ENCODE peak calls at places on chromosomes 13 and 19, in ten cellular contexts. F is endothelial cell of umbilical vein, W is neural crest cell, Q is GM12878, T is right atrium auricular region, D is progenitor cell of endocrine pancreas, H is AG04450, M is nephron progenitor cell, C is suprapubic skin, V is psoas muscle. O is an unnamed sample.

GRCh38 chr13:33286143-33286542 is 588 bp upstream of the STARD13 start:
- DNase-seq in D (no peak), C (no peak), T (no peak), F (no peak), W (no peak), M (no peak), H (no peak), Q (no peak), V (no peak), O (no peak)

GRCh38 chr19:13055213-13056051 is 47.2 kb downstream of the LYL1 start:
- DNase-seq in V (peak), T (peak), W (no peak), F (peak), Q (no peak), D (no peak), H (peak), C (peak), M (peak), O (no peak)

GRCh38 chr13:51590966-51591627 is 6.8 kb downstream of the WDFY2 start:
- DNase-seq in F (peak), M (no peak), T (no peak), W (no peak), Q (no peak), H (peak), C (no peak), D (no peak), V (no peak), O (no peak)

GRCh38 chr13:32415019-32415418 is 12.9 kb downstream of the N4BP2L1 start:
- DNase-seq in F (no peak), V (no peak), T (no peak), D (no peak), W (no peak), Q (no peak), C (no peak), M (no peak), H (no peak), O (no peak)

GRCh38 chr19:31214086-31214485 is 135.2 kb downstream of the TSHZ3 start:
- DNase-seq in W (no peak), Q (no peak), V (peak), M (no peak), T (peak), F (peak), C (peak), D (no peak), H (peak), O (no peak)

GRCh38 chr13:46378411-46378810 is 8.6 kb downstream of the RUBCNL start:
- DNase-seq in D (no peak), T (no peak), W (no peak), V (no peak), Q (no peak), H (no peak), C (no peak), F (no peak), M (no peak), O (no peak)

GRCh38 chr13:50376895-50377575 is 361.8 kb downstream of the KCNRG start:
- DNase-seq in W (no peak), D (no peak), T (no peak), Q (no peak), C (no peak), H (no peak), M (no peak), V (no peak), F (no peak), O (no peak)

GRCh38 chr13:49877629-49878218 is 58.4 kb downstream of the SPRYD7 start:
- DNase-seq in W (no peak), M (no peak), T (no peak), D (no peak), V (no peak), C (no peak), Q (no peak), H (no peak), F (no peak), O (no peak)

GRCh38 chr19:20247016-20247683 is 80.1 kb downstream of the ZNF486 start:
- DNase-seq in D (peak), T (no peak), M (peak), F (no peak), W (peak), H (no peak), C (no peak), V (no peak), Q (no peak), O (no peak)

DNA sequence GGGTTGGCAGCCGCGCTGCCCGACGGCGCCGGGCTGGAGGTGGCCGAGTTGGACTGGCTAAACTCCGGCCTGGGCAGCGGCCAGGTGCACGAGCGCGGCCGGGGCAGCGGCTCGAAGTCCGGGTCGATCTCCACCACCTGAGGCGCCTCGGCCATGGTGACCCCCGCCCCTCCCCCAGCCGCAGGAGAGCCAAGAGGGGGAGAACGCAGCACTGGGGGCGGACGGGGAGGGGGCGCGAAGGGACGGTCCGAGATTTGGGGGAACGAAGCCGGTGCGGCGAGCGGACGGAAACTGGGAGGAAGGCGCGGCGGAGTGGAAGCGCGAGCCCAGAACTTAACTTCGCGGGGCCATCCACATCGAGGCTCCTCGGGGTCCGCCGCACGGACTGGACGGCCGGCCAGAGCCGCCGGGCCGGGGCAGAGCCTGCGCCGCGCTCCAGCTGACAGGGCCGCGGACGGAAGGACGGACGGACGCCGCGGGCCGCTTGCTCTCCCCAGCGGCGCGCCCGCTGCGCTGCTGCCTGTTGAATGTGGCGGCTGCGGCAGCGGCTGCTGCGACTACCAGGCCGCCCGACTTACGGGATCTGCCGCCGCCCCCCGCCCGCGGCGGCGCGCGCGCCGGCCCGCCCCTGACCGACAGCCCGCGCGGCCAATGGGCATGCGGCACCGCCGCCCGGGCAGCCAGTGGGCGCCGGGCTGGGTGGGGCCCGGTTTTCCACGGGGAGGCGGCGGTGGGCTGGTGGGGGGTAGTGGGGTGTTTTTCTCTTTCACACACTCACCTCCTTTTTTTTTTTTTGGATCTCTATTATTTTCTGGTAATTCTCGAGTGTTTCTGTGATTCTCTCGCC is at the start of gene FOXO1:
- DNase-seq in C (peak), F (peak), T (peak), W (peak), M (peak), D (peak), Q (no peak), V (peak), H (peak), O (peak)
- TF ChIP-seq CTCF in C (no peak), F (no peak), T (no peak), W (no peak), M (no peak), D (no peak), Q (peak), V (peak), H (no peak), O (no peak)

GRCh38 chr19:23439623-23440022 is 44.4 kb upstream of the ZNF91 start:
- DNase-seq in T (no peak), D (no peak), F (no peak), V (no peak), W (no peak), M (no peak), Q (no peak), C (no peak), H (no peak), O (no peak)
- TF ChIP-seq CTCF in T (no peak), D (no peak), F (no peak), V (peak), W (peak), M (no peak), Q (no peak), C (no peak), H (peak), O (no peak)

GRCh38 chr13:20342326-20342725 is 110.2 kb upstream of the GJB6 start:
- DNase-seq in Q (no peak), M (no peak), F (no peak), V (no peak), W (no peak), T (no peak), H (no peak), D (no peak), C (no peak), O (no peak)
- TF ChIP-seq CTCF in Q (no peak), M (no peak), F (no peak), V (no peak), W (no peak), T (no peak), H (no peak), D (no peak), C (no peak), O (no peak)

GRCh38 chr13:48862572-48862971 is 113.1 kb upstream of the FNDC3A start:
- DNase-seq in Q (no peak), C (no peak), M (no peak), H (no peak), D (no peak), F (no peak), V (no peak), T (no peak), W (no peak), O (no peak)
- TF ChIP-seq CTCF in Q (no peak), C (no peak), M (no peak), H (no peak), D (no peak), F (no peak), V (no peak), T (no peak), W (no peak), O (no peak)

DNA sequence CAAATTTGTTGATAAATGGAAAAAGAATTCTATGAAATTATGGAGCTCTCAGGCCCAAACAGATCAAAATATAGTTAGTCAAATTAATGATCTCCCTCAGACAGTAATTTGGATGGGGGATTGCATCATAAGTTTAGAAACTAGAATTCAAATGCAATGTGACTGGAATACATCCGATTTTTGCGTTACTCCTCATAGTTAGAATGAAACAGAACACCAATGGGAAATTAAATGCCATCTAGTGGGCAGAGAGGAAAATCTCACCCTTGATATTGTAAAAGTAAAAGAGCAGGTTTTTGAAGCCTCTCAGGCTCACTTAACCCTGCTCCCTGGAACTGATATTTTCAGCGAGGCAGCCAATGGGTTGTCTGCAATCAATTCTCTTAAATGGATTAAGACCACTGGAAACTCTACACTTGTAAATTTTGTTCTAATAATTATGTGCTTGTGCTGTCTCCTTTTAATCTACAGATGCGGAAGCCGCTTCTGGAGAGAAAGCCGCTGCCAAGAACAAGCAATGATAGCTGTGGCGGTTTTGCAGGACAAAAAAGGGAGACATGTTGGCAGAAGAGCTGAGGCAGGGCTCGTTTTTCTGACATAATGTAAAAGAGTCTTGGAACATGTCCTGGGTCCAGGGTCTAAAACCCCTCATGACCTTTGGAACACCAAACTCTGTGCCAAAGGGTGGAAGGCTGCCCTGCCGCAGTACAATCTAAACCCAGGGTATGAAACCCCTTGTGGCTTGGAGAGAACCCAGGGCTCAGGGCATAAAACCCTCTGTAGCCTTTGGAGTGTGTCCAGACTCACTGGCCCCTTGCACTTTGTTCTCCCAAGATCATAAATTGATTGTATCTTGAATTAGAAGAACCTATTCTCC is 12.9 kb downstream of the ZNF417 start:
- DNase-seq in C (no peak), M (no peak), Q (no peak), D (no peak), T (no peak), W (no peak), F (peak), H (no peak), V (no peak), O (no peak)
- TF ChIP-seq CTCF in C (peak), M (peak), Q (peak), D (peak), T (peak), W (peak), F (peak), H (peak), V (peak), O (peak)

GRCh38 chr19:17337675-17338439 is 504 bp downstream of the GTPBP3 start:
- DNase-seq in T (no peak), W (no peak), F (no peak), Q (no peak), H (no peak), M (peak), D (no peak), C (peak), V (no peak), O (no peak)
- TF ChIP-seq CTCF in T (no peak), W (no peak), F (no peak), Q (no peak), H (no peak), M (no peak), D (no peak), C (no peak), V (no peak), O (no peak)

GRCh38 chr19:1214862-1215731 is 9.5 kb downstream of the STK11 start:
- DNase-seq in D (no peak), C (no peak), F (no peak), Q (no peak), H (no peak), W (no peak), M (no peak), V (peak), T (no peak), O (no peak)
- TF ChIP-seq CTCF in D (no peak), C (no peak), F (no peak), Q (no peak), H (peak), W (no peak), M (no peak), V (no peak), T (no peak), O (no peak)